ENCODE peak calls at places on chromosomes 16 and 17, in eight cellular contexts. Y, V, Z, C, T, N, S and U are unnamed samples.

GRCh38 chr16:85567101-85567866 is 45.8 kb upstream of the GSE1 start:
- DNase-seq in Y (no peak), V (no peak), Z (peak; percentile 89), C (no peak), T (no peak), N (no peak), S (no peak), U (no peak)

GRCh38 chr16:4373909-4374742 is 2.5 kb downstream of the VASN start:
- DNase-seq in Y (peak; percentile 88), V (no peak), Z (peak; percentile 64), C (peak; percentile 85), T (peak; percentile 97), N (peak; percentile 68), S (peak; percentile 78), U (no peak)

GRCh38 chr17:231191-231965 is 49.9 kb upstream of the DOC2B start:
- DNase-seq in Y (no peak), V (no peak), Z (peak; percentile 5), C (peak; percentile 26), T (no peak), N (peak; percentile 14), S (no peak), U (no peak)

GRCh38 chr17:30554839-30555751 is 77.9 kb downstream of the GOSR1 start:
- DNase-seq in Y (peak; percentile 16), V (no peak), Z (no peak), C (no peak), T (no peak), N (no peak), S (peak; percentile 37), U (no peak)

GRCh38 chr16:75502916-75503605 is 7.8 kb upstream of the CHST6 start:
- DNase-seq in Y (no peak), V (no peak), Z (no peak), C (no peak), T (no peak), N (no peak), S (no peak), U (no peak)

GRCh38 chr17:41492771-41493170 is 3.1 kb upstream of the KRT36 start:
- DNase-seq in Y (peak; percentile 32), V (no peak), Z (peak; percentile 32), C (no peak), T (peak; percentile 31), N (peak; percentile 30), S (no peak), U (no peak)

GRCh38 chr17:48546924-48547838 is 2.3 kb upstream of the HOXB2 start:
- DNase-seq in Y (no peak), V (no peak), Z (no peak), C (no peak), T (peak; percentile 57), N (no peak), S (no peak), U (no peak)

GRCh38 chr16:18983565-18984424 is at the start of gene TMC7:
- DNase-seq in Y (peak; percentile 83), V (peak; percentile 9), Z (peak; percentile 90), C (peak; percentile 81), T (peak; percentile 83), N (peak; percentile 81), S (peak; percentile 97), U (no peak)

GRCh38 chr16:49875812-49876715 is 20.2 kb upstream of the ZNF423 start:
- DNase-seq in Y (no peak), V (no peak), Z (no peak), C (no peak), T (no peak), N (no peak), S (peak; percentile 73), U (no peak)

GRCh38 chr17:40542562-40543411 is 22.5 kb downstream of the CCR7 start:
- DNase-seq in Y (peak; percentile 98), V (no peak), Z (peak; percentile 73), C (peak; percentile 89), T (peak; percentile 90), N (peak; percentile 83), S (no peak), U (peak; percentile 37)

GRCh38 chr16:66264311-66265105 is 102.0 kb upstream of the CDH5 start:
- DNase-seq in Y (no peak), V (no peak), Z (no peak), C (no peak), T (peak; percentile 34), N (no peak), S (no peak), U (no peak)

GRCh38 chr16:48955791-48956190 is 325.8 kb downstream of the CBLN1 start:
- DNase-seq in Y (no peak), V (no peak), Z (no peak), C (no peak), T (no peak), N (no peak), S (no peak), U (no peak)

GRCh38 chr17:17363638-17364337 is 60.6 kb downstream of the NT5M start:
- DNase-seq in Y (no peak), V (no peak), Z (peak; percentile 41), C (peak; percentile 49), T (no peak), N (no peak), S (peak; percentile 1), U (no peak)

GRCh38 chr17:17886747-17887146 is 50.0 kb upstream of the SREBF1 start:
- DNase-seq in Y (no peak), V (no peak), Z (no peak), C (peak; percentile 61), T (no peak), N (no peak), S (no peak), U (no peak)

DNA sequence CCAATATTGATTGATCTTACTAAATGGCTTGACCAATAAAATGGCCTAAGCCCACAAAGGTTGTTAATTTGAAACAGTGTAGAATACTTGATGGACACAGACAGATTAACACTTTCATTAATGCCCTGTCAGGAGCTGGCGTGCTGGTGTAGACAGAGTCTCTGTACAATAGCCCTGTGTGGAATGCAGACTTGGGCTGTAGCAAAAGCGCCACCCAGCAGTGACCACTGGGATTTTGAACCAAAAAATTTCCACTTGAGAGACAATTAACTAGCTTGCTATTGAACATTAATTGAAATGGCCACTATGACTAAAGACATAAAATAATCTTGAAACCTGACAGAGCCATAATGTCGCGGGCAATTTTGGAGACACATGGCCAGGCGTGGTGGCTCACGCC is 19.7 kb upstream of the GUCY2D start:
- DNase-seq in Y (peak; percentile 14), V (no peak), Z (no peak), C (no peak), T (peak; percentile 40), N (no peak), S (peak; percentile 48), U (no peak)
- H3K4me3 ChIP-seq in Y (no peak overlapping the region), V (no peak overlapping the region), Z (no peak overlapping the region), C (no peak overlapping the region), T (no peak overlapping the region), N (no peak overlapping the region), S (no peak overlapping the region), U (no peak overlapping the region)

GRCh38 chr17:80415626-80416042 is 667 bp downstream of the ENDOV start:
- DNase-seq in Y (no peak), V (no peak), Z (no peak), C (no peak), T (no peak), N (no peak), S (no peak), U (no peak)
- H3K27ac ChIP-seq in Y (peak overlapping the region; percentile 99), V (peak overlapping the region; percentile 45), Z (peak overlapping the region; percentile 96), C (peak overlapping the region; percentile 99), T (peak overlapping the region; percentile 100), N (peak overlapping the region; percentile 94), S (no peak overlapping the region), U (peak overlapping the region; percentile 73)

GRCh38 chr17:50469005-50469605 is 425 bp upstream of the CHAD start:
- DNase-seq in Y (no peak), V (no peak), Z (no peak), C (peak; percentile 61), T (no peak), N (no peak), S (peak; percentile 39), U (no peak)
- H3K4me3 ChIP-seq in Y (peak overlapping the region; percentile 40), V (no peak overlapping the region), Z (no peak overlapping the region), C (peak overlapping the region; percentile 65), T (no peak overlapping the region), N (peak overlapping the region; percentile 61), S (peak overlapping the region; percentile 62), U (peak overlapping the region; percentile 28)

GRCh38 chr17:60665602-60666001 is 12.0 kb upstream of the BCAS3 start:
- DNase-seq in Y (no peak), V (no peak), Z (no peak), C (no peak), T (no peak), N (no peak), S (no peak), U (no peak)
- H3K27ac ChIP-seq in Y (no peak overlapping the region), V (no peak overlapping the region), Z (no peak overlapping the region), C (no peak overlapping the region), T (no peak overlapping the region), N (no peak overlapping the region), S (no peak overlapping the region), U (no peak overlapping the region)

GRCh38 chr17:7137182-7137943 is 22.7 kb upstream of the ASGR2 start:
- DNase-seq in Y (no peak), V (no peak), Z (peak; percentile 30), C (peak; percentile 53), T (no peak), N (peak; percentile 27), S (no peak), U (no peak)

GRCh38 chr17:7138800-7139381 is 24.3 kb upstream of the ASGR2 start:
- DNase-seq in Y (no peak), V (no peak), Z (no peak), C (no peak), T (no peak), N (no peak), S (no peak), U (no peak)

GRCh38 chr17:7133424-7133823 is 18.8 kb upstream of the ASGR2 start:
- DNase-seq in Y (no peak), V (peak; percentile 45), Z (peak; percentile 32), C (no peak), T (no peak), N (peak; percentile 39), S (peak; percentile 79), U (peak; percentile 24)

GRCh38 chr17:7133916-7134315 is 19.3 kb upstream of the ASGR2 start:
- DNase-seq in Y (no peak), V (no peak), Z (no peak), C (no peak), T (no peak), N (no peak), S (peak; percentile 40), U (no peak)

DNA sequence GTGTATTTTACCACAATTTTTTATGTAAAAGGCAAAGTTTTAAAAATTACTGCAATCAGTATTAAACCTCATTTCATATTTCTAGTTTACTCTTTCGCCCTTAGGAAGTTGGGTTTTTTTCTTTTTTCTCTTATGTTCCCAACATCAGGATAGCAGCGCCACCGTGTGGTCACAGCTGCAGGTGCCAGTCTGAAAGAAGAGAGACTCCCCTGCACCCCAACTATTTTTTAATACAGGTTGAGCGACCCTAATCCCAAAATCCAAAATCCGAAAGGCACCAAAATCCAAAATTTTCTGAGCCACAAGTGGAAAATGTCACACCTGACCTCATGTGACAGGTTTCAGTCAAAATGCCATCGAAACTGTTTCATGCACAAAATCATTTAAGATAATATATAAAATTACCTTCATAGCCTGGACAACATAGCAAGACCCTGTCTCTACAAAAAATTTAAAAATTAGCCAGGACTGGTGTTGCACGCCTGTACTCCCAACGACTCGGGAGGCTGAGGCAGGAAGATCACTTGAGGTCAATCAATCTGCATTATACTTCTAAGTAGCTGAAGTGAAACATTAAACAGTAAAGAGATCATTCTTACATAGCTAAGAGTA is 21.8 kb upstream of the ASGR2 start:
- DNase-seq in Y (peak; percentile 29), V (peak; percentile 81), Z (peak; percentile 78), C (peak; percentile 85), T (peak; percentile 55), N (peak; percentile 69), S (peak; percentile 90), U (peak; percentile 78)
- H3K4me3 ChIP-seq in Y (no peak overlapping the region), V (no peak overlapping the region), Z (no peak overlapping the region), C (no peak overlapping the region), T (no peak overlapping the region), N (no peak overlapping the region), S (no peak overlapping the region), U (no peak overlapping the region)